ENCODE peak calls at places on chromosomes 13 and 19, in eight cellular contexts. U is uterus, T is heart left ventricle, S is breast epithelium, O is K562, P is IMR-90, C is ovary, D is body of pancreas. M is an unnamed sample.

GRCh38 chr13:25111557-25111956 is 15.6 kb downstream of the PABPC3 start:
- DNase-seq in U (no peak), T (no peak), S (no peak), O (no peak), P (peak; percentile 7), C (no peak), D (no peak), M (no peak)

GRCh38 chr13:76879211-76879875 is 6.9 kb downstream of the KCTD12 start:
- DNase-seq in U (peak; percentile 79), T (peak; percentile 74), S (no peak), O (no peak), P (peak; percentile 70), C (peak; percentile 52), D (peak; percentile 23), M (peak; percentile 89)

GRCh38 chr13:40458283-40459031 is 208.0 kb downstream of the FOXO1 start:
- DNase-seq in U (no peak), T (no peak), S (no peak), O (no peak), P (no peak), C (no peak), D (no peak), M (no peak)

GRCh38 chr19:8831832-8832131 is 322 bp downstream of the ZNF558 start:
- DNase-seq in U (no peak), T (no peak), S (no peak), O (no peak), P (no peak), C (no peak), D (no peak), M (no peak)

GRCh38 chr13:47215741-47216140 is 318.9 kb upstream of the HTR2A start:
- DNase-seq in U (no peak), T (no peak), S (no peak), O (no peak), P (peak; percentile 87), C (no peak), D (no peak), M (no peak)

GRCh38 chr19:38736036-38736412 is 8.2 kb downstream of the CAPN12 start:
- DNase-seq in U (peak; percentile 49), T (no peak), S (no peak), O (peak; percentile 84), P (no peak), C (peak; percentile 72), D (peak; percentile 68), M (peak; percentile 76)

GRCh38 chr19:19040417-19040816 is 7.0 kb downstream of the ARMC6 start:
- DNase-seq in U (peak; percentile 58), T (no peak), S (no peak), O (no peak), P (peak; percentile 91), C (peak; percentile 70), D (peak; percentile 80), M (peak; percentile 89)

GRCh38 chr13:30364876-30365275 is 57.4 kb upstream of the UBE2L5 start:
- DNase-seq in U (no peak), T (no peak), S (no peak), O (no peak), P (peak; percentile 48), C (no peak), D (no peak), M (no peak)

GRCh38 chr13:51681037-51681678 is 96.9 kb downstream of the WDFY2 start:
- DNase-seq in U (no peak), T (no peak), S (no peak), O (no peak), P (peak; percentile 88), C (no peak), D (no peak), M (no peak)

GRCh38 chr19:55460670-55461258 is 678 bp downstream of the ISOC2 start:
- DNase-seq in U (peak; percentile 87), T (peak; percentile 85), S (peak; percentile 82), O (peak; percentile 92), P (peak; percentile 74), C (peak; percentile 93), D (peak; percentile 78), M (peak; percentile 96)

GRCh38 chr13:80841346-80841882 is 500.5 kb upstream of the SPRY2 start:
- DNase-seq in U (no peak), T (no peak), S (no peak), O (no peak), P (no peak), C (no peak), D (no peak), M (no peak)

GRCh38 chr19:13985771-13986347 is 20.3 kb downstream of the RFX1 start:
- DNase-seq in U (no peak), T (no peak), S (no peak), O (no peak), P (no peak), C (no peak), D (no peak), M (no peak)

GRCh38 chr19:13984875-13985741 is 21.0 kb downstream of the RFX1 start:
- DNase-seq in U (no peak), T (no peak), S (no peak), O (no peak), P (no peak), C (no peak), D (no peak), M (no peak)

GRCh38 chr19:13986348-13986904 is 19.7 kb downstream of the RFX1 start:
- DNase-seq in U (peak; percentile 77), T (peak; percentile 96), S (no peak), O (no peak), P (peak; percentile 72), C (peak; percentile 64), D (peak; percentile 48), M (peak; percentile 93)

GRCh38 chr19:13990085-13990484 is 16.0 kb downstream of the RFX1 start:
- DNase-seq in U (no peak), T (no peak), S (no peak), O (no peak), P (no peak), C (no peak), D (no peak), M (no peak)

DNA sequence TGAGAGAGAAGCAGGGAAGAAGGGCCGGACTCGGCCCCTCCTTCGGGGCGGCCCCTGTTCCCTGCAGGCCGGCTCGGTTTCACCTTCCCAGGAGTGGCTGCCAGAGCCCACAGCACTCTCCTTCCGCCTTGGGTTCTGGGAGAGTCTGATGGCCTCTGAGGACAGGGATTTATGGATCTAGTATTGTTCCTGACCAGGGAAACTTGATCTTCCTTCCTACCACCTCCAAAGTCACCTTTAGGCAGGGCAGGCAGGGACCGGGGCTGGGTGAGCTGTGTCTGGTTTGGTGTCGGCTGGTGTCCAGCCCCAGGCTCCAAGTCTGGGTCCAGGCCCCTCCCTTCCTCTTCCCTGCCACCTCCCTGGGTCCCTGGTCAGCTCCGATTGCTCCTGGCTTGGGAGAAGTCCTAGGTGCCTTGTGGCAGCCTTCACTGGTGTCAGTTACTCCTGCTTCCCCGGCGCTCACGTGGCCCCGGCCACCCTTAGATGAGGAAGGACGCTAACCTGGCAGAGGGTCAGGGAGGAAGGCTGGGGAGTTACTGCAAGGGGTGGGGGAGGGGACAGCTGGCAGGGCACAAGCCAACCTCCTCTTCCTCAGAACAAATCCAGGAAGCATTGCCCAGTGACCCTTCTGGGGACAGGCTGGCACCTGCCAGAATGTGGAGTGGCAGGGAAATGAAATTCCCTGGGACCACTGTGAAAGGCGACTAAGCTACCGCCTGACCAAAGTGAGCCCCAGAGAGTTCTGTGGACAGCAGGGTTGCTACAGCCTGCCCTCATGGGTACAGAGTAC is 18.8 kb downstream of the RFX1 start:
- DNase-seq in U (no peak), T (no peak), S (no peak), O (no peak), P (no peak), C (no peak), D (no peak), M (no peak)
- TF ChIP-seq POLR2A in U (no peak), T (no peak), S (no peak), O (no peak), P (no peak), C (no peak), D (no peak), M (no peak)

DNA sequence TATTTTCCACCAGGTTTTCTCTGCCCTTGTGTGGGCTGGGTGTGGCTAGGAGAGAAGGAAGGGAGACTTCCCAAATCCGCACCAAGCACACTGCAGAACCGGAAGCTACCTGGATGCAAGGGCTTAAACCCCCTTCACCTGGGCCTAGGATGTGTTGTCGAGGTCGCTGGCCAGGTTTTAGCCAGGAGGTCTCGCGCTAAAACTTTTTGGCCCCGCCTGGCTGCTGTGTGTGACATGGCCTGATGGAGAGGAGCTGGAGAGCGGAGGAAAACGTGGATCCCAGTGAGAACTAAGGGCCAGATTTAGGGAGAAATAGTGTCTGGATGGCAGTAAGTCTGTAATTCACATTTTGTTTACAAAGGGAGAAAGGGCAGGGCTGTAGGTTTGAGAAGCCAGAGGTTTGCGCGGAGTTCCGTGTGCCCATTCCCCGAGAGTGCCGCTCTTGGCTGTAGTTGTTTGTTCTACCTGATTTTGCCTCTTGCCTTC is 3.1 kb upstream of the TSHZ3 start:
- DNase-seq in U (no peak), T (no peak), S (no peak), O (no peak), P (no peak), C (no peak), D (no peak), M (no peak)
- TF ChIP-seq POLR2A in U (no peak), T (no peak), S (no peak), O (no peak), P (no peak), C (no peak), D (no peak), M (no peak)

DNA sequence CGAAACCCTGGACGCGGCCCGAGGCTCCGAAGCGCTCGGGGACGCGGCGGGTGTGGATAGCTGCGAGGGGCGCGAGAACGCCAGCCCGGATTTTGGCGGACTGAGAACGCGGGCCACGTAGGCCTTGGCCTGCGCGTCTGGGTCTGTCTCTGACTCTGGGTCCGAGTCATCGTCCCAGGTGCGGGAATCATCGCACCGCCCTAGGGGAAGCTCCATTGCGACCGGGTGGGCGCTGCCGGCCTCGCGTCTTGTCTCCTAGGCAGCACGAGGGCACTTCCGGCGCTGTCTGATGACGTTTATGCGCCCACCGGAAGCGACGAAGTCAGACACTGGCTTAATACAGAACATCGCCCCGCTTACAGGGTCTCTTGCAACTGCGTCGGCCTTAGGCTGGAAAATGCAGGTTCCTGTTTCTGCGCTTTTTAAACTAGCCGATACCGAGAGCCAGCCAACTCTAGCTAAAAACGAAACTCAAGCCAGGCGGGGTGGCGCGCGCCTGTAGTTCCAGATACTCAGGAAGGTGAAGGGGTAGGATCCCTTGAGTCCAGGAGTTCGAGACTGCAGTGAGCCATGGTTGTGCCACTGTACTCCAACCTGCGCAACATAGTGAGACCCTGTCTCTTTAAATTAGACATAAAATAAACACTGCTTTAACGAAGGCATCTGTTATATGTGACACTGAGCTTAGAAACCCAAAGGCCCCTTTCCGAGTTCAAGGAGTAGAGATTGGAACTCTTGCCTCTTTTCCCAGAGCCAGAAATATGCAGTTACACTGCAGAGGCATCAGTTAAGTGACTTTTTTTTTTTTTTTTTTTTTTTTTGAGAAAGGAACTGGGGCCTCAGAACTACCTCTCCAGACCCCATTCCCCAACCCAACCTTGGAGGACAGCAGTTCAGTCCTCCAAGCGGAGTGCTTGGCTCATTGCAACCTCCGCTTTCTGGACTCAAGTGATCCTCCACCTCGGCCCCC is at the start of gene FBXW9:
- DNase-seq in U (peak; percentile 97), T (peak; percentile 97), S (peak; percentile 98), O (peak; percentile 94), P (peak; percentile 95), C (peak; percentile 98), D (peak; percentile 97), M (peak; percentile 98)
- TF ChIP-seq POLR2A in U (peak; percentile 48), T (no peak), S (no peak), O (peak; percentile 85), P (peak; percentile 43), C (peak; percentile 56), D (peak; percentile 71), M (peak; percentile 58)

DNA sequence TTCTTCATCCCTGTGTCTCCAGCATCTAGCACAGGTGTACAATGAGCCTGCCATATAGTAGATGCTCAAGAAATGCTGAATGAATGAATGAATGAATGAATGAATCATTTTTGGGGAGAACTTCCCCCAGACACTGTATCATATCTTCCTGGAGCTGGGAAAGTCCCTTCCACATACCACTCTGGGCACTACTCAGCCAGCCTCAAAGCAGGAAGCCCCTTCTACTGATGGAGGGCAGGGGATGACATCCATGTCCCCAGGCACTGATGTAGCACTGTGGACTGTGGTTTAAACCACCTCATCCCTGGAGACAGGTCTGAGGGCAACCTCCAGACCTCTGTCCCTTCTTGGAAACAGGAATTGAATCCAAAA is 4.8 kb downstream of the GNA15 start:
- DNase-seq in U (no peak), T (no peak), S (no peak), O (no peak), P (no peak), C (no peak), D (no peak), M (no peak)
- TF ChIP-seq POLR2A in U (no peak), T (no peak), S (no peak), O (no peak), P (no peak), C (no peak), D (no peak), M (no peak)